ENCODE peak calls at places on chromosomes 3 and 15, in six cellular contexts. G is transverse colon, F is brain microvascular endothelial cell, B is hepatocyte, W is Peyer's patch, E is GM23338. Z is an unnamed sample.

GRCh38 chr15:49094923-49095322 is 48.7 kb upstream of the SECISBP2L start:
- DNase-seq in B (no peak), E (no peak), G (no peak), F (no peak), W (no peak), Z (no peak)

GRCh38 chr3:43998841-43999805 is 242.6 kb upstream of the TOPAZ1 start:
- DNase-seq in E (peak), F (peak), G (no peak), B (peak), W (peak), Z (no peak)

GRCh38 chr3:158791259-158791920 is 10.5 kb upstream of the MFSD1 start:
- DNase-seq in W (no peak), B (peak), G (no peak), F (peak), E (peak), Z (no peak)

GRCh38 chr3:177523072-177523675 is 325.9 kb upstream of the TBL1XR1 start:
- DNase-seq in W (no peak), B (no peak), E (no peak), F (no peak), G (no peak), Z (no peak)

GRCh38 chr3:115347737-115348136 is 200.6 kb upstream of the ZBTB20 start:
- DNase-seq in G (no peak), B (no peak), E (peak), F (no peak), W (no peak), Z (no peak)

GRCh38 chr3:197303452-197303851 is 5.0 kb upstream of the DLG1 start:
- DNase-seq in F (no peak), B (no peak), E (no peak), G (no peak), W (no peak), Z (no peak)

GRCh38 chr3:149319750-149320149 is 13.7 kb downstream of the TM4SF18 start:
- DNase-seq in W (no peak), F (no peak), B (no peak), G (no peak), E (no peak), Z (no peak)

GRCh38 chr15:69673236-69673881 is 220.7 kb downstream of the RPLP1 start:
- DNase-seq in G (no peak), F (no peak), E (no peak), B (no peak), W (no peak), Z (no peak)

GRCh38 chr3:9703240-9703639 is 393 bp upstream of the CPNE9 start:
- DNase-seq in E (no peak), B (no peak), G (no peak), F (no peak), W (no peak), Z (no peak)
- H3K4me3 ChIP-seq in E (peak), B (no peak), G (no peak), F (no peak), W (no peak), Z (no peak)

GRCh38 chr3:71202848-71203390 is 380.6 kb downstream of the FOXP1 start:
- DNase-seq in G (no peak), W (no peak), E (no peak), B (no peak), F (no peak), Z (no peak)
- H3K27ac ChIP-seq in G (no peak), W (peak), E (no peak), B (peak), F (no peak), Z (no peak)

DNA sequence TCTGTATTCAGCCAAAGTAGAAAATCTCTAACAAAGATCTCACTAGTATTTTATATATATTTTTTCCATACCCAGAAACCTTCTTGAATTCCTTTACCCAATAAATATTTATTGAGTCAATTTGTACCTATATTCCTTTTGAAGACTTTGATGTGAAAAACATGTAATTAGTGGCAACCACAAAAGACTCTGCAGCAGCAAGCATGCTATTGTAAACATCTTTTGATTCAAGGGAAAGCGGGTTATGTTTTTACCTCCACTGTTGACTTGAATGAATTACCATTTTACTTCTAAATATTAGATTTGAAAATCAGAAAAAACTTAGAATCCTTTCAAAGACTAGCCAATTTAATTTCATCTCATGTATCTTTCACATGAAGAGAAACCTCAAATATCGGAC is 2.4 kb downstream of the GPR15 start:
- DNase-seq in E (no peak), G (no peak), B (no peak), W (no peak), F (no peak), Z (no peak)
- H3K4me3 ChIP-seq in E (no peak), G (peak), B (no peak), W (no peak), F (no peak), Z (no peak)

DNA sequence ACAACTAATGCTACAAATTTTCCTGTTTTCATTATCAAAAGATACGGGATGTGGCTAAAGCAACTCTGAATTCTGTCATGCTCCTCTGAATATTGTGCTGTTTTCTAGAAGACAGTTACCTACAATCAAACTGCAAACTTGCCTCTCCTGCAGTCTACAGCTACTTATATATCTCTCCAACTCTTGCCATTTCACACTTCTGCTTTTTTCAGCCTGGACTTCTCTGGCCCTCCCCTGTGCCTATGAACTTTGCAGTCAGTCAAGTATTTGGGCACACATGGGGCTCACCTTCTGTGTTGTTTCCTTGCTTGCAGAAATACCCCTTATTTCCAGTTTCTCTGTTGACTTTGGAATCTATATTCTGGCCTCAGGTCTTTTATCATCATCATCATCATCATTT is 575.6 kb downstream of the GRM7 start:
- DNase-seq in F (no peak), B (no peak), E (no peak), W (no peak), G (no peak), Z (no peak)
- H3K27ac ChIP-seq in F (no peak), B (no peak), E (no peak), W (no peak), G (no peak), Z (no peak)

DNA sequence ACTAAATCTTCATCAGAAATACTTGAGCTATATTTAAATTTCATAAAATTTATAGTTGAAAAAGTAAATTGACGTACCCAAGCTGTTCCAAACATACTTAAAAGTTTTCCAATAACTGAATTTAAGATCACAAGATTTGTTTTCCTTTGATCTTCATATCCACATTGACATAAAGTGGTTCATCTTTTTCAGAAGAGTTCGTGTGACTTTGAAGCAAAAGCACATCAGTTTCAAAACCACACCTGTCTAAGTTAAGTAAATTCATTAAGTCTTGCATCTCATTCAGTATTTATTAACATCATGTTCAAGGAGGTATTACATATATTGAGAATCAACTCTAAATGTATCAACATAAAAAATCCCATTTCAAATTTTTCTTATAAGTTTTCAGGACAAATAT is 79.5 kb downstream of the BFSP2 start:
- DNase-seq in W (no peak), E (no peak), G (no peak), B (no peak), F (no peak), Z (no peak)
- H3K4me3 ChIP-seq in W (no peak), E (no peak), G (no peak), B (no peak), F (no peak), Z (no peak)

GRCh38 chr3:130010556-130010955 is 36.0 kb downstream of the TRH start:
- DNase-seq in E (no peak), B (no peak), F (no peak), G (no peak), W (no peak), Z (no peak)

GRCh38 chr3:130014526-130014925 is 40.0 kb downstream of the TRH start:
- DNase-seq in G (no peak), W (no peak), E (no peak), B (no peak), F (no peak), Z (no peak)
- H3K27ac ChIP-seq in G (no peak), W (no peak), E (no peak), B (no peak), F (no peak), Z (no peak)

Z was measured in colonic mucosa.